ENCODE peak calls at places on chromosomes 7 and 10, in ten cellular contexts. U, N, A, Q, B, M, C, E, D and K are unnamed samples. For H3K4me1, the result is how much of the 10 kb centered on the place peaks cover.

GRCh38 chr10:49803988-49804387 is 41.9 kb upstream of the OGDHL start:
- DNase-seq in U (no peak), N (no peak), A (no peak), Q (no peak), B (no peak), M (no peak), C (no peak), E (no peak), D (no peak), K (no peak)

GRCh38 chr7:28750981-28751380 is 207.1 kb downstream of the TRIL start:
- DNase-seq in U (no peak), N (no peak), A (peak), Q (no peak), B (no peak), M (no peak), C (no peak), E (no peak), D (no peak), K (no peak)

GRCh38 chr10:99450624-99451498 is 20.4 kb upstream of the GOT1 start:
- DNase-seq in U (no peak), N (no peak), A (no peak), Q (no peak), B (no peak), M (no peak), C (no peak), E (peak), D (no peak), K (no peak)

GRCh38 chr7:138663741-138664710 is 37.1 kb downstream of the SVOPL start:
- DNase-seq in U (no peak), N (peak), A (peak), Q (peak), B (no peak), M (peak), C (peak), E (no peak), D (no peak), K (no peak)

GRCh38 chr10:84337199-84337598 is 8.8 kb downstream of the CCSER2 start:
- DNase-seq in U (no peak), N (no peak), A (no peak), Q (peak), B (no peak), M (no peak), C (no peak), E (peak), D (no peak), K (no peak)

GRCh38 chr10:30000802-30001571 is 58.4 kb downstream of the JCAD start:
- DNase-seq in U (peak), N (no peak), A (no peak), Q (peak), B (peak), M (peak), C (no peak), E (peak), D (peak), K (peak)

GRCh38 chr7:79461660-79462059 is 8.2 kb upstream of the MAGI2 start:
- DNase-seq in U (no peak), N (no peak), A (no peak), Q (peak), B (no peak), M (no peak), C (no peak), E (peak), D (no peak), K (no peak)

GRCh38 chr7:30855936-30856335 is 55.7 kb upstream of the AQP1 start:
- DNase-seq in U (no peak), N (no peak), A (no peak), Q (no peak), B (no peak), M (no peak), C (no peak), E (no peak), D (no peak), K (no peak)

GRCh38 chr10:97185326-97186058 is at the start of gene SLIT1:
- DNase-seq in U (no peak), N (no peak), A (peak), Q (no peak), B (no peak), M (no peak), C (peak), E (no peak), D (no peak), K (no peak)

GRCh38 chr10:28676297-28676967 is 889 bp upstream of the BAMBI start:
- DNase-seq in U (no peak), N (no peak), A (peak), Q (peak), B (no peak), M (peak), C (peak), E (no peak), D (no peak), K (peak)

GRCh38 chr10:80500572-80501380 is 36.9 kb upstream of the SH2D4B start:
- DNase-seq in U (peak), N (peak), A (peak), Q (peak), B (no peak), M (no peak), C (no peak), E (no peak), D (no peak), K (peak)

GRCh38 chr10:71835671-71836593 is 15.1 kb downstream of the PSAP start:
- DNase-seq in U (peak), N (peak), A (no peak), Q (peak), B (no peak), M (peak), C (no peak), E (peak), D (peak), K (peak)

GRCh38 chr7:134916428-134916883 is 69.9 kb upstream of the AGBL3 start:
- DNase-seq in U (no peak), N (no peak), A (no peak), Q (no peak), B (no peak), M (no peak), C (no peak), E (no peak), D (no peak), K (no peak)

GRCh38 chr10:5805680-5806079 is 7.6 kb downstream of the GDI2 start:
- DNase-seq in U (no peak), N (no peak), A (no peak), Q (no peak), B (no peak), M (no peak), C (no peak), E (no peak), D (no peak), K (no peak)
- H3K4me1 ChIP-seq in U (under half), N (under half), A (under half), Q (under half), B (under half), M (under half), C (under half), E (under half), D (under half), K (under half)

DNA sequence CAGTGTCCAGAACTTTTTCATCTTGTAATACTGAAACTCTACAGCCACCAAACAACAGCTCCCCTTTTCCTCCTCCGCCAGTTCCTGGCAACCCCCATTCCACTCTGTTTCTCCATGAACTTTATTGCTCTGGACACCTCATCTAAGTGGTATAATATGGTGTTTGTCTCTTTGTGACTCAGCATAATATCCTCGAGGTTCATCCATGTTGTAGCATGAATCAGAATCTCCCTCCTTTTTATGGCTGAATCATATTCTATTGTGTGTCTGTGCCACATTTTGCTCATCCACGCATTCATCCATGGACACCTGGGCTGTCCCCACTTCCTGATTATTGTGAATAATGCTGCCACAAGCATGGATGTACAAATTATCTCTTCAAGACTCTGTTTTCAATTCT is 124.4 kb upstream of the FGFR2 start:
- DNase-seq in U (no peak), N (no peak), A (no peak), Q (no peak), B (no peak), M (no peak), C (no peak), E (no peak), D (no peak), K (no peak)
- H3K27ac ChIP-seq in U (no peak), N (no peak), A (no peak), Q (no peak), B (no peak), M (no peak), C (no peak), E (no peak), D (no peak), K (no peak)

GRCh38 chr10:108791794-108792474 is 1131.4 kb downstream of the XPNPEP1 start:
- DNase-seq in U (no peak), N (no peak), A (no peak), Q (no peak), B (no peak), M (no peak), C (no peak), E (peak), D (no peak), K (no peak)

GRCh38 chr10:108788891-108789290 is 1134.4 kb downstream of the XPNPEP1 start:
- DNase-seq in U (no peak), N (no peak), A (no peak), Q (no peak), B (no peak), M (no peak), C (no peak), E (no peak), D (no peak), K (no peak)

GRCh38 chr10:108789911-108790310 is 1133.4 kb downstream of the XPNPEP1 start:
- DNase-seq in U (no peak), N (no peak), A (no peak), Q (peak), B (no peak), M (no peak), C (no peak), E (peak), D (no peak), K (no peak)

GRCh38 chr10:108787932-108788331 is 1135.4 kb downstream of the XPNPEP1 start:
- DNase-seq in U (no peak), N (no peak), A (no peak), Q (no peak), B (no peak), M (no peak), C (no peak), E (peak), D (no peak), K (no peak)

DNA sequence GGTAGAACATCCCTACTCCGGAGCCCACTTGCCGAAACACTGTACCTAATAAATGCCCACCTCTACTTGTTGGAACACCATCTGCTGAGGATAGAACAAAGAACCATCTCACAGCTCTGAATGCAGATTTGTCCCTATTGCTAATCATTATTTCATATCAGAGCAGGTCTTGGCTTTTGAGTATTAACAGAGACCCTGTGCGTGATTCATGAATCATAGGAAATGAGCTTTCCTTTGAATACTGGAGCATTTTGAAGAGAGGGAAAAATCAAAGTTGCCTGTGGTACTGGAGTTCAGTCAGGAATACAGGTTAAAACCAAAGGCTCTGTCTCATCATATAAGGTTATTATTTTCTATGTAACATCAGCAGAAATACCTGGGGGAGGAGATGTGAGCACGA is 1132.3 kb downstream of the XPNPEP1 start:
- DNase-seq in U (no peak), N (no peak), A (no peak), Q (no peak), B (no peak), M (no peak), C (no peak), E (no peak), D (no peak), K (no peak)
- H3K4me3 ChIP-seq in U (no peak), N (no peak), A (no peak), Q (no peak), B (no peak), M (no peak), C (no peak), E (no peak), D (no peak), K (no peak)

DNA sequence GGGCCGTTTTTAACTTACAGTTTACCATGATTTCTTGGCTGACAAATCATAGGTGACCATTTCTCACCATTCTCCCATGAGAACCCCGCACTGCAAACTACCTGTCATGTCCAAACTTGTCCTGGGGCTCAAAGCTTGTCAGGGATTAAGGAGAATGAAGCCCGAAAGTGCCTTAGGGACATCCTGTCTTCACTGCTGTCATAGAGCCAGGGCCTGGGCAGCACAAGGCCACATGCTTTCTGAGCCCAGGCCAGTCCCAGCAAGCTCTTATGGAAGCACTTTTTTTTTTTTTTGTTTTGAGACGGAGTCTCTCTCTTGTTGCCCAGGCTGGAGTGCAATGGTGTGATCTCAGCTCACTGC is 33.9 kb downstream of the CCM2 start:
- DNase-seq in U (no peak), N (peak), A (no peak), Q (no peak), B (no peak), M (no peak), C (no peak), E (no peak), D (no peak), K (peak)
- H3K4me1 ChIP-seq in U (under half), N (under half), A (under half), Q (under half), B (under half), M (under half), C (under half), E (under half), D (under half), K (under half)

DNA sequence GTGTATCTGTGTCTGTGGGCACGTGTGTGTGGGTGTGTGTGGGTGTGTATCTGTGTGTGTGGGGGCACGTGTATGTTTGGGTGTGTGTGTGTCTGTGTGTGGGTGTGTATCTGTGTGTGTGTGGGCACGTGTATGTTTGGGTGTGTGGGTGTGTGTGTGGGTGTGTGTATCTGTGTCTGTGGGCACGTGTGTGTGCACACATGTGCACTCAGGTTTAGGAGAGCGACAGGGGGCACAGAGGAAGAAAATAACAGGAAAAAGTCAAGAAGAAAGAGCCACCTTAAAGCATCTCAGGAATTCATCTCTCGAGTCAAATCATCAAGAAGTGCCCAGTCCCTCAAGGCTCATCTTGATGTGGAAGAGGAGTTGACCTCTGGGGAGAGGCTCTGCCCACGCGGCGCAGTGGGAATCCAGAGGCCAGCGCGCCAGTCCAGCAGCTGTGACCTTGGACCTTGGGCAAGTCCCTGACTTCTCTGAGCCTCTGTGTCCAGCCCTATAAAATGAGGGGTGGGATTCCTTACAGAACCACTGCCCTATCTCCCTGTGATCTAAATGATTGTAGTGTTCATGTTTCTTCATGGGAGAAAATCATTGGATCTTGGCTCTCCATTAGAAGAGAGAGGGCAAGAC is 147.7 kb downstream of the RGS10 start:
- DNase-seq in U (no peak), N (no peak), A (no peak), Q (no peak), B (no peak), M (no peak), C (no peak), E (no peak), D (no peak), K (no peak)
- H3K27ac ChIP-seq in U (peak), N (peak), A (no peak), Q (no peak), B (no peak), M (peak), C (no peak), E (peak), D (peak), K (peak)

GRCh38 chr7:104657134-104657533 is 328.7 kb downstream of the LHFPL3 start:
- DNase-seq in U (no peak), N (no peak), A (no peak), Q (no peak), B (no peak), M (no peak), C (no peak), E (no peak), D (no peak), K (no peak)
- H3K4me3 ChIP-seq in U (no peak), N (no peak), A (no peak), Q (no peak), B (no peak), M (no peak), C (no peak), E (no peak), D (no peak), K (no peak)

DNA sequence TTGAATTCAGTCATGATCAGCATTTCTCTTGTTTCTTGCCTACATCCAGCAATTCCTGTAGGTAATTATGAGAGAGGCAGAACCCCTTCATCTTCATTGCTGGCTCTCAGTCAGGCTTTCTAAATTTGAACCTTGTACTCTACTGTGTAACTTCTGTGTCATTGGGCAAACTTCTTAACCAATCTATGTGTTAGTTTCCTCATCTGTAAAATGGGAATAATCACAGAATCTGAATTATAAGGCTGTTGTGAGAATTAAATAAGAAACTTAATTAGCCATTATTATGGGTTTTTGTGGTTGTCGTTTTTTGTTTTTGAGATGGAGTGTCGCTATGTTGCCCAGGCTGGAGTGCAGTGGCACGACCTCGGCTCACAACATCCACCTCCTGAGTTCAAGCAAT is 11.5 kb upstream of the GALNT11 start:
- DNase-seq in U (no peak), N (no peak), A (no peak), Q (no peak), B (no peak), M (no peak), C (no peak), E (no peak), D (no peak), K (no peak)
- H3K4me1 ChIP-seq in U (under half), N (under half), A (under half), Q (under half), B (under half), M (under half), C (under half), E (under half), D (under half), K (under half)

GRCh38 chr7:2494191-2495130 is 18.3 kb upstream of the GRIFIN start:
- DNase-seq in U (no peak), N (no peak), A (no peak), Q (no peak), B (no peak), M (no peak), C (no peak), E (no peak), D (no peak), K (no peak)
- H3K27ac ChIP-seq in U (no peak), N (no peak), A (no peak), Q (no peak), B (no peak), M (no peak), C (no peak), E (no peak), D (no peak), K (no peak)

GRCh38 chr7:71236488-71237179 is 104.7 kb downstream of the GALNT17 start:
- DNase-seq in U (no peak), N (no peak), A (peak), Q (no peak), B (no peak), M (no peak), C (no peak), E (no peak), D (no peak), K (peak)

GRCh38 chr7:71237945-71238344 is 106.0 kb downstream of the GALNT17 start:
- DNase-seq in U (no peak), N (no peak), A (peak), Q (no peak), B (no peak), M (no peak), C (no peak), E (no peak), D (no peak), K (peak)

GRCh38 chr7:71235263-71235662 is 103.3 kb downstream of the GALNT17 start:
- DNase-seq in U (no peak), N (no peak), A (no peak), Q (no peak), B (no peak), M (no peak), C (no peak), E (no peak), D (no peak), K (no peak)

GRCh38 chr7:71238541-71238940 is 106.6 kb downstream of the GALNT17 start:
- DNase-seq in U (no peak), N (no peak), A (no peak), Q (no peak), B (no peak), M (no peak), C (no peak), E (no peak), D (no peak), K (no peak)

GRCh38 chr7:71239517-71239916 is 107.6 kb downstream of the GALNT17 start:
- DNase-seq in U (no peak), N (no peak), A (no peak), Q (no peak), B (no peak), M (no peak), C (no peak), E (no peak), D (no peak), K (no peak)
- H3K4me3 ChIP-seq in U (no peak), N (no peak), A (no peak), Q (no peak), B (no peak), M (no peak), C (no peak), E (no peak), D (no peak), K (no peak)